ENCODE peak calls at places on chromosomes 16 and 17, in nine cellular contexts. G is right lobe of liver; Z is GM23248; E is upper lobe of right lung; S is astrocyte of the spinal cord; P is thoracic aorta; A is stomach; T is cardiac fibroblast; Q is CD8-positive, alpha-beta memory T cell. R is an unnamed sample.
A peak's percentile ranks its signal among the peaks of the same experiment; 100 is the strongest.

GRCh38 chr17:27549251-27549919 is 81.6 kb upstream of the LGALS9 start:
- DNase-seq in G (no peak), E (no peak), S (no peak), P (no peak), T (no peak), Z (no peak), Q (no peak), A (peak; percentile 70), R (no peak)

GRCh38 chr16:9503251-9503986 is 412.0 kb downstream of the HAPSTR1 start:
- DNase-seq in Q (no peak), T (no peak), E (no peak), S (no peak), P (no peak), A (no peak), Z (no peak), G (no peak), R (no peak)

GRCh38 chr17:38333635-38334295 is 10.0 kb downstream of the GPR179 start:
- DNase-seq in Q (peak; percentile 18), G (peak; percentile 50), T (no peak), A (peak; percentile 29), S (no peak), E (no peak), P (no peak), Z (peak; percentile 38), R (no peak)

GRCh38 chr16:49434733-49435132 is 61.1 kb downstream of the C16orf78 start:
- DNase-seq in Z (no peak), T (no peak), E (no peak), Q (no peak), A (no peak), S (no peak), G (no peak), P (no peak), R (no peak)

GRCh38 chr16:76360384-76360783 is 83.2 kb downstream of the CNTNAP4 start:
- DNase-seq in T (no peak), A (no peak), G (no peak), Z (no peak), S (no peak), Q (no peak), E (no peak), P (no peak), R (no peak)

GRCh38 chr17:77736721-77737120 is 221.8 kb upstream of the TNRC6C start:
- DNase-seq in Q (no peak), Z (no peak), S (no peak), P (no peak), E (no peak), A (no peak), T (no peak), G (peak; percentile 15), R (no peak)

GRCh38 chr16:85416267-85417109 is 196.6 kb upstream of the GSE1 start:
- DNase-seq in Z (peak; percentile 61), S (no peak), E (peak; percentile 94), T (peak; percentile 16), Q (peak; percentile 57), A (peak; percentile 88), G (peak; percentile 81), P (no peak), R (peak; percentile 82)

GRCh38 chr16:4306439-4307214 is 9.2 kb upstream of the GLIS2 start:
- DNase-seq in E (no peak), P (no peak), G (no peak), Q (peak; percentile 56), S (no peak), Z (no peak), A (no peak), T (no peak), R (no peak)

GRCh38 chr17:81448960-81449359 is 53.7 kb downstream of the BAHCC1 start:
- DNase-seq in A (no peak), Z (no peak), T (no peak), P (no peak), S (no peak), Q (no peak), E (no peak), G (no peak), R (no peak)

GRCh38 chr17:28759296-28759865 is 15.6 kb downstream of the TRAF4 start:
- DNase-seq in Q (no peak), Z (no peak), T (no peak), P (no peak), S (no peak), G (no peak), E (no peak), A (no peak), R (no peak)

GRCh38 chr17:46984892-46985291 is 5.8 kb upstream of the RPRML start:
- DNase-seq in Q (no peak), S (no peak), E (no peak), G (peak; percentile 80), T (no peak), P (no peak), Z (no peak), A (peak; percentile 60), R (no peak)

GRCh38 chr17:44820631-44821196 is 9.4 kb downstream of the GJC1 start:
- DNase-seq in P (no peak), S (peak; percentile 90), T (peak; percentile 92), A (no peak), G (no peak), Q (no peak), Z (peak; percentile 96), E (no peak), R (no peak)

GRCh38 chr17:15967706-15968399 is 22.9 kb downstream of the ADORA2B start:
- DNase-seq in P (no peak), T (no peak), G (peak; percentile 77), E (no peak), A (no peak), Z (no peak), S (no peak), Q (no peak), R (no peak)

GRCh38 chr16:72877374-72878028 is 170.4 kb downstream of the ZFHX3 start:
- DNase-seq in P (no peak), T (peak; percentile 93), Z (peak; percentile 69), S (peak; percentile 81), E (no peak), Q (no peak), A (no peak), G (no peak), R (no peak)

GRCh38 chr17:6489016-6489550 is 44.8 kb downstream of the PIMREG start:
- DNase-seq in Q (no peak), S (no peak), P (no peak), T (no peak), E (peak; percentile 12), G (no peak), A (no peak), Z (peak; percentile 47), R (no peak)

DNA sequence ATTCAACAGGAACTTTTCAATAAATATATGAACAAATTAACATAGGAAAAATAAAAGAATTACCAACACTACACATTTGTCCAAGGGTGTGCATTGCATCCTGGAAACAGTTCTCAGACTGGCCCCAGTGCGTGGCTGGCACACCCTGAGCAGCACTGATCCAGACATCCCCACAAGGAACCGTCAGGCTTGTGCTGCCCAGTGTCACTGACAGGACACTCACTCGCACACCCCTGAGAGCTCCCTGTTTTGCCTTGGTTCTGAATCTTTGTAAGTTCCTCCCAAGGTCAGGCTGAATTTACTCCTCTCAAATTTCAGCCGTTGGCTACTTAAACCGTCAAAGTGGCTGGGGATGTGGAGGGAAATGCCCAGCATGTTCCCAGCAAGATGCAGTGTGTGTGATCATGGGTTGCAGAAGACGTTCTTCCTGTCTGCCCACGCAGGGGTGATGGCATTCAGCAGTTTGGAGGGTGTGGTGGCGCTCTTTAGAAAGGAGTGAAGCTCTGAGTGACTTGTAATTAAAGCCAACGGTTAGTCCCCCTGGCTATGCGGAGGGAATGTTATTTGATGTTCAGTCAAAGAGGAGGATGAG is 1.7 kb downstream of the MT2A start:
- DNase-seq in T (peak; percentile 98), Q (peak; percentile 46), G (peak; percentile 82), S (peak; percentile 94), A (peak; percentile 47), P (no peak), E (peak; percentile 82), Z (peak; percentile 96), R (peak; percentile 57)
- H3K4me3 ChIP-seq in T (peak overlapping the region; percentile 22), Q (peak overlapping the region; percentile 98), G (peak overlapping the region; percentile 84), S (peak overlapping the region; percentile 90), A (peak overlapping the region; percentile 78), P (peak overlapping the region; percentile 91), E (peak overlapping the region; percentile 75), Z (peak overlapping the region; percentile 95), R (no peak overlapping the region)

GRCh38 chr17:50272711-50273653 is 1.3 kb upstream of the TMEM92 start:
- DNase-seq in E (peak; percentile 84), T (peak; percentile 60), P (no peak), Z (peak; percentile 78), A (peak; percentile 62), S (peak; percentile 61), G (peak; percentile 60), Q (peak; percentile 48), R (no peak)
- H3K4me3 ChIP-seq in E (peak overlapping the region; percentile 57), T (peak overlapping the region; percentile 57), P (peak overlapping the region; percentile 82), Z (peak overlapping the region; percentile 75), A (peak overlapping the region; percentile 68), S (peak overlapping the region; percentile 52), G (peak overlapping the region; percentile 59), Q (peak overlapping the region; percentile 39), R (peak overlapping the region; percentile 48)

GRCh38 chr16:3085868-3086595 is 13.1 kb downstream of the ZSCAN10 start:
- DNase-seq in T (no peak), Z (no peak), P (no peak), Q (no peak), E (no peak), A (no peak), S (no peak), G (no peak), R (no peak)

GRCh38 chr16:3084969-3085670 is 14.0 kb downstream of the ZSCAN10 start:
- DNase-seq in A (no peak), Z (no peak), E (no peak), Q (no peak), G (no peak), S (no peak), T (no peak), P (no peak), R (no peak)

GRCh38 chr16:3087243-3087791 is 11.8 kb downstream of the ZSCAN10 start:
- DNase-seq in Z (no peak), G (no peak), Q (no peak), T (no peak), P (no peak), A (no peak), S (no peak), E (no peak), R (no peak)

GRCh38 chr16:3087836-3088235 is 11.3 kb downstream of the ZSCAN10 start:
- DNase-seq in Q (no peak), P (no peak), Z (no peak), S (no peak), G (no peak), T (no peak), E (no peak), A (no peak), R (no peak)

GRCh38 chr16:3086596-3087242 is 12.4 kb downstream of the ZSCAN10 start:
- DNase-seq in T (no peak), E (no peak), A (no peak), G (no peak), S (no peak), Z (no peak), Q (no peak), P (no peak), R (peak; percentile 16)
- H3K4me3 ChIP-seq in T (no peak overlapping the region), E (peak overlapping the region; percentile 49), A (peak overlapping the region; percentile 28), G (peak overlapping the region; percentile 34), S (no peak overlapping the region), Z (no peak overlapping the region), Q (no peak overlapping the region), P (peak overlapping the region; percentile 60), R (no peak overlapping the region)

DNA sequence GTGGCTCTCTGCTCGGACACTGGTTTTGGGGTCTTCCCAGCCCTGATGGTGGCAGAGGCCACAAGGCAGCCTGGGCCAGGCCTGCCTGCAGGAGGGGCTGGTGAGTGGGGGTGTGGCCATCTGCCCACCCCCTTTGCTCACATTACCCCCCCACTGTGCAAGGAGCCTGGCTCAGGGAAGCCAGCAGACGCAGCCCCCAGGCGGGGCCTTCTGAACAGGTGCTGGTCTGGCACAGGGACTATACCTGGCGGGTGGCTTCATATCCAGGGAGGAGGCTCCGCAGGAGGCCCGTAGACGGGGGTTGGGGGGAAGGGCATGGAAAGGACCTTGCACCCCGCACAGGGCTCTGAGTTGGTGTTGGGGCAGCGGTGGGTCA is 10.7 kb upstream of the ZFPM1 start:
- DNase-seq in E (no peak), G (no peak), A (no peak), Q (no peak), Z (no peak), S (no peak), P (no peak), T (no peak), R (no peak)
- H3K4me3 ChIP-seq in E (no peak overlapping the region), G (no peak overlapping the region), A (no peak overlapping the region), Q (no peak overlapping the region), Z (no peak overlapping the region), S (no peak overlapping the region), P (no peak overlapping the region), T (no peak overlapping the region), R (no peak overlapping the region)